ENCODE peak calls at places on chromosomes 13 and 19, in four cellular contexts. W, D, R and Z are unnamed samples.

GRCh38 chr13:37978680-37979079 is 109.1 kb upstream of the TRPC4 start:
- DNase-seq in W (no peak), D (no peak), R (no peak), Z (no peak)

GRCh38 chr13:78657699-78658629 is 991 bp downstream of the OBI1 start:
- DNase-seq in D (no peak), R (no peak), W (peak; percentile 4), Z (peak; percentile 31)

GRCh38 chr13:76879211-76879875 is 6.9 kb downstream of the KCTD12 start:
- DNase-seq in R (peak; percentile 14), D (no peak), W (peak; percentile 71), Z (peak; percentile 93)

GRCh38 chr19:32291876-32292275 is 53.5 kb upstream of the ZNF507 start:
- DNase-seq in R (no peak), D (no peak), W (no peak), Z (no peak)

GRCh38 chr13:112833551-112834257 is 135.3 kb upstream of the MCF2L start:
- DNase-seq in D (no peak), W (no peak), R (no peak), Z (no peak)

GRCh38 chr13:33249066-33249465 is 36.5 kb downstream of the STARD13 start:
- DNase-seq in W (peak; percentile 83), R (no peak), D (no peak), Z (peak; percentile 47)

GRCh38 chr13:62473190-62473943 is 1057.7 kb upstream of the PCDH20 start:
- DNase-seq in W (no peak), D (no peak), R (no peak), Z (no peak)

GRCh38 chr13:41782086-41782485 is 178.8 kb downstream of the VWA8 start:
- DNase-seq in W (no peak), R (no peak), D (no peak), Z (no peak)

GRCh38 chr13:37009692-37010091 is 9.1 kb downstream of the EXOSC8 start:
- DNase-seq in R (no peak), W (no peak), D (no peak), Z (no peak)